ENCODE peak calls at places on chromosomes 12 and 14, in six cellular contexts. O is endodermal cell, C is activated gamma-delta T cell treated with Interleukin-2 at 50 U/mL for 16 hours, X is psoas muscle, B is pons, E is RWPE1. V is an unnamed sample.

GRCh38 chr14:100673085-100673806 is 53.4 kb upstream of the DLK1 start:
- DNase-seq in O (peak), C (no peak), X (no peak), B (no peak), E (no peak), V (no peak)

GRCh38 chr14:103543721-103544626 is 15.0 kb downstream of the TRMT61A start:
- DNase-seq in O (no peak), C (no peak), X (peak), B (peak), E (no peak), V (no peak)

GRCh38 chr12:109153711-109154434 is 37.5 kb downstream of the ACACB start:
- DNase-seq in O (peak), C (no peak), X (no peak), B (no peak), E (no peak), V (peak)

GRCh38 chr12:75908961-75909699 is 122.4 kb downstream of the PHLDA1 start:
- DNase-seq in O (no peak), C (no peak), X (peak), B (peak), E (peak), V (peak)

GRCh38 chr14:87815121-87815520 is 177.9 kb downstream of the GALC start:
- DNase-seq in O (no peak), C (no peak), X (no peak), B (no peak), E (no peak), V (no peak)

GRCh38 chr12:111274820-111275219 is 94.1 kb downstream of the PHETA1 start:
- DNase-seq in O (peak), C (no peak), X (no peak), B (no peak), E (peak), V (peak)

GRCh38 chr12:49894754-49895153 is 8.9 kb downstream of the FAIM2 start:
- DNase-seq in O (no peak), C (no peak), X (no peak), B (peak), E (no peak), V (peak)

GRCh38 chr12:106682594-106683234 is 91.8 kb upstream of the RIC8B start:
- DNase-seq in O (peak), C (no peak), X (no peak), B (no peak), E (no peak), V (no peak)

GRCh38 chr14:79077096-79077495 is 906.9 kb downstream of the NRXN3 start:
- DNase-seq in O (no peak), C (no peak), X (no peak), B (no peak), E (no peak), V (no peak)

GRCh38 chr12:67434653-67435375 is 165.7 kb downstream of the CAND1 start:
- DNase-seq in O (peak), C (no peak), X (no peak), B (no peak), E (peak), V (peak)

GRCh38 chr14:26833777-26834176 is 235.9 kb upstream of the NOVA1 start:
- DNase-seq in O (no peak), C (no peak), X (no peak), B (no peak), E (no peak), V (no peak)

GRCh38 chr12:90546511-90546910 is 408.5 kb downstream of the CCER1 start:
- DNase-seq in O (no peak), C (no peak), X (no peak), B (no peak), E (no peak), V (no peak)

GRCh38 chr12:112806721-112807120 is 15.2 kb downstream of the RPH3A start:
- DNase-seq in O (no peak), C (no peak), X (no peak), B (no peak), E (no peak), V (no peak)

GRCh38 chr12:38886064-38886463 is 19.3 kb downstream of the CPNE8 start:
- DNase-seq in O (no peak), C (no peak), X (peak), B (no peak), E (peak), V (peak)

GRCh38 chr12:55970775-55971174 is 3.1 kb upstream of the RAB5B start:
- DNase-seq in O (no peak), C (no peak), X (no peak), B (no peak), E (no peak), V (peak)

GRCh38 chr14:64755661-64756265 is 51.5 kb downstream of the PLEKHG3 start:
- DNase-seq in O (no peak), C (peak), X (no peak), B (no peak), E (peak), V (no peak)

GRCh38 chr14:94099006-94099405 is 11.5 kb upstream of the IFI27 start:
- DNase-seq in O (peak), C (no peak), X (no peak), B (no peak), E (no peak), V (no peak)

GRCh38 chr12:95446511-95446910 is 27.4 kb upstream of the METAP2 start:
- DNase-seq in O (peak), C (no peak), X (peak), B (no peak), E (no peak), V (no peak)

GRCh38 chr12:50785406-50785805 is 21.5 kb downstream of the ATF1 start:
- DNase-seq in O (no peak), C (no peak), X (no peak), B (no peak), E (no peak), V (no peak)

GRCh38 chr12:47302111-47302597 is 222.4 kb upstream of the AMIGO2 start:
- DNase-seq in O (no peak), C (no peak), X (no peak), B (no peak), E (no peak), V (no peak)

GRCh38 chr12:46627686-46628085 is 198.1 kb downstream of the SLC38A4 start:
- DNase-seq in O (no peak), C (no peak), X (no peak), B (no peak), E (no peak), V (no peak)

GRCh38 chr12:124664395-124665111 is 97.1 kb upstream of the NCOR2 start:
- DNase-seq in O (no peak), C (no peak), X (no peak), B (no peak), E (no peak), V (no peak)

GRCh38 chr12:1688086-1688710 is 2.7 kb upstream of the ADIPOR2 start:
- DNase-seq in O (no peak), C (no peak), X (no peak), B (no peak), E (no peak), V (no peak)

GRCh38 chr12:115598827-115599226 is 678.7 kb downstream of the MED13L start:
- DNase-seq in O (no peak), C (no peak), X (no peak), B (peak), E (no peak), V (peak)